ENCODE peak calls at places on chromosome 2, in seven cellular contexts. O is neural crest cell, E is B cell, J is breast epithelium, L is cardiac fibroblast, U is BJ, T is HFFc6. V is an unnamed sample.
A peak's percentile ranks its signal among the peaks of the same experiment; 100 is the strongest.

GRCh38 chr2:202030676-202031075 is 3.0 kb upstream of the FZD7 start:
- DNase-seq in O (no peak), E (no peak), J (no peak), L (peak; percentile 25), U (peak; percentile 67), T (peak; percentile 58), V (no peak)

GRCh38 chr2:162258169-162258568 is 14.9 kb upstream of the FAP start:
- DNase-seq in O (no peak), E (no peak), J (no peak), L (peak; percentile 23), U (no peak), T (no peak), V (no peak)

GRCh38 chr2:172091626-172092566 is 6.6 kb downstream of the DLX1 start:
- DNase-seq in O (no peak), E (no peak), J (no peak), L (no peak), U (no peak), T (no peak), V (no peak)

GRCh38 chr2:129885735-129886134 is 93.7 kb upstream of the RAB6C start:
- DNase-seq in O (no peak), E (no peak), J (no peak), L (no peak), U (no peak), T (no peak), V (no peak)

GRCh38 chr2:46540496-46541342 is 61.4 kb downstream of the TMEM247 start:
- DNase-seq in O (no peak), E (no peak), J (no peak), L (peak; percentile 74), U (peak; percentile 65), T (peak; percentile 82), V (no peak)

GRCh38 chr2:233990261-233990798 is 60.2 kb upstream of the SPP2 start:
- DNase-seq in O (no peak), E (peak; percentile 8), J (no peak), L (no peak), U (no peak), T (no peak), V (no peak)

GRCh38 chr2:177064417-177064816 is 148.2 kb upstream of the HNRNPA3 start:
- DNase-seq in O (no peak), E (no peak), J (no peak), L (no peak), U (no peak), T (no peak), V (no peak)

GRCh38 chr2:63788070-63788469 is 53.6 kb upstream of the UGP2 start:
- DNase-seq in O (no peak), E (no peak), J (no peak), L (peak; percentile 92), U (peak; percentile 31), T (peak; percentile 44), V (no peak)

GRCh38 chr2:118911166-118911565 is 30.8 kb upstream of the MARCO start:
- DNase-seq in O (no peak), E (no peak), J (no peak), L (no peak), U (no peak), T (no peak), V (no peak)

GRCh38 chr2:146634256-146635068 is 1210.4 kb upstream of the ACVR2A start:
- DNase-seq in O (no peak), E (no peak), J (no peak), L (peak; percentile 79), U (peak; percentile 28), T (peak; percentile 69), V (no peak)

GRCh38 chr2:40363631-40364030 is 88.3 kb downstream of the SLC8A1 start:
- DNase-seq in O (no peak), E (no peak), J (no peak), L (peak; percentile 89), U (no peak), T (no peak), V (no peak)

GRCh38 chr2:155714983-155715382 is 617.5 kb downstream of the NR4A2 start:
- DNase-seq in O (no peak), E (no peak), J (no peak), L (no peak), U (no peak), T (no peak), V (no peak)
- TF ChIP-seq CTCF in O (no peak), E (no peak), J (no peak), L (no peak), U (no peak), T (no peak), V (no peak)

GRCh38 chr2:100703744-100704143 is 116.2 kb upstream of the NPAS2 start:
- DNase-seq in O (no peak), E (no peak), J (no peak), L (no peak), U (no peak), T (no peak), V (no peak)
- TF ChIP-seq CTCF in O (no peak), E (no peak), J (no peak), L (no peak), U (no peak), T (peak; percentile 11), V (no peak)

GRCh38 chr2:61763605-61764034 is 90.2 kb downstream of the FAM161A start:
- DNase-seq in O (peak; percentile 60), E (no peak), J (peak; percentile 77), L (peak; percentile 91), U (peak; percentile 25), T (peak; percentile 81), V (no peak)
- TF ChIP-seq CTCF in O (no peak), E (no peak), J (no peak), L (peak; percentile 25), U (peak; percentile 54), T (peak; percentile 28), V (peak; percentile 9)

GRCh38 chr2:85015653-85016360 is 44.8 kb downstream of the KCMF1 start:
- DNase-seq in O (no peak), E (no peak), J (no peak), L (peak; percentile 43), U (no peak), T (no peak), V (no peak)
- TF ChIP-seq CTCF in O (peak; percentile 45), E (peak; percentile 9), J (peak; percentile 21), L (peak; percentile 10), U (no peak), T (peak; percentile 62), V (no peak)

GRCh38 chr2:239002960-239003932 is 155.4 kb downstream of the TWIST2 start:
- DNase-seq in O (no peak), E (no peak), J (no peak), L (peak; percentile 58), U (peak; percentile 49), T (peak; percentile 73), V (no peak)
- TF ChIP-seq CTCF in O (no peak), E (no peak), J (no peak), L (peak; percentile 22), U (peak; percentile 60), T (peak; percentile 68), V (no peak)

GRCh38 chr2:173122936-173123335 is 47.3 kb downstream of the MAP3K20 start:
- DNase-seq in O (no peak), E (no peak), J (no peak), L (no peak), U (no peak), T (peak; percentile 44), V (no peak)

GRCh38 chr2:173119944-173120343 is 44.3 kb downstream of the MAP3K20 start:
- DNase-seq in O (no peak), E (no peak), J (no peak), L (peak; percentile 32), U (no peak), T (no peak), V (peak; percentile 32)

GRCh38 chr2:173126819-173127218 is 51.2 kb downstream of the MAP3K20 start:
- DNase-seq in O (no peak), E (no peak), J (no peak), L (peak; percentile 54), U (no peak), T (peak; percentile 28), V (no peak)

GRCh38 chr2:173119069-173119807 is 43.6 kb downstream of the MAP3K20 start:
- DNase-seq in O (no peak), E (no peak), J (no peak), L (no peak), U (no peak), T (no peak), V (peak; percentile 21)

DNA sequence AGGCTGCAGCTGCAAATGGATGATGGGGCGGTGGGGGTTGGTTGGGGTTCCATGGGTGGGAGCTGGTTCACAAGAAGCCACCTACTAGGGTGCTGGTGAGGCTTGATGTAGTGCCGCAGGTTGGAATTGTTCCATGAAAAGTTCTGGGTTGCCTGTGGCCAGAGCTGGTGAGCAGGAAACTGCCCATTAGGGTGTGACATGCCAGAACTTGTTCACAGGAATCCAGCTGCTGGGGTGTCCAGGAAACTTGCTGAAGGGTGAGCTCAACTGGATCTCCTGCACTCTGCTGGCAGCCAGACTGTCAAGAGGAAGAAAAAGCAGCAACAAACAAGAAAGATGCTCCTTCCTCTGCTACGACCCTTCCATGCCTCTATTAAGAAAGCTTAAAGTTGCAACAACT is 48.8 kb downstream of the MAP3K20 start:
- DNase-seq in O (no peak), E (no peak), J (no peak), L (no peak), U (no peak), T (peak; percentile 34), V (no peak)
- TF ChIP-seq CTCF in O (no peak), E (no peak), J (no peak), L (no peak), U (no peak), T (no peak), V (no peak)